ENCODE peak calls at places on chromosomes 3 and 15, in seven cellular contexts. W is COR-L47; N is fibroblast of villous mesenchyme; P is central memory CD4-positive, alpha-beta T cell; X is SK-MEL-5; T is progenitor cell of endocrine pancreas; H is stimulated activated CD8-positive, alpha-beta memory T cell treated with anti-CD3 and anti-CD28 coated beads, Interleukin-4, amount 100 ng/mL, for 48 hours. V is an unnamed sample.

GRCh38 chr3:157135671-157136396 is 24.1 kb downstream of the CCNL1 start:
- DNase-seq in W (peak), N (peak), P (no peak), X (no peak), T (no peak), H (no peak), V (no peak)

GRCh38 chr15:63606333-63606732 is 9.1 kb downstream of the FBXL22 start:
- DNase-seq in W (no peak), N (no peak), P (no peak), X (no peak), T (no peak), H (no peak), V (no peak)

GRCh38 chr15:91018178-91018577 is 4.2 kb downstream of the VPS33B start:
- DNase-seq in W (no peak), N (no peak), P (no peak), X (no peak), T (no peak), H (no peak), V (no peak)

GRCh38 chr15:38696120-38696727 is 131.6 kb upstream of the RASGRP1 start:
- DNase-seq in W (no peak), N (peak), P (peak), X (no peak), T (no peak), H (peak), V (no peak)

GRCh38 chr3:114496021-114496434 is 202.2 kb downstream of the TIGIT start:
- DNase-seq in W (no peak), N (peak), P (no peak), X (no peak), T (no peak), H (no peak), V (no peak)

GRCh38 chr3:24867783-24868182 is 373.1 kb upstream of the THRB start:
- DNase-seq in W (no peak), N (no peak), P (no peak), X (no peak), T (no peak), H (no peak), V (no peak)

GRCh38 chr3:33032937-33033336 is 64.0 kb downstream of the GLB1 start:
- DNase-seq in W (no peak), N (no peak), P (no peak), X (peak), T (no peak), H (no peak), V (no peak)

GRCh38 chr3:165457096-165457495 is 260.9 kb upstream of the SLITRK3 start:
- DNase-seq in W (no peak), N (no peak), P (no peak), X (no peak), T (no peak), H (no peak), V (no peak)

GRCh38 chr15:56568466-56569167 is 103.7 kb upstream of the MNS1 start:
- DNase-seq in W (no peak), N (no peak), P (no peak), X (no peak), T (no peak), H (no peak), V (no peak)

GRCh38 chr15:92636950-92637481 is 18.6 kb downstream of the FAM174B start:
- DNase-seq in W (no peak), N (no peak), P (no peak), X (peak), T (no peak), H (no peak), V (peak)